ENCODE peak calls at places on chromosomes 13 and 19, in six cellular contexts. I is breast epithelium; A is CD8-positive, alpha-beta T cell; L is AG04450; J is tibial artery; V is OCI-LY7. S is an unnamed sample.

GRCh38 chr19:41530761-41531301 is 45.1 kb upstream of the CEACAM21 start:
- DNase-seq in L (no peak), J (peak; percentile 67), V (no peak), A (no peak), I (peak; percentile 57), S (no peak)

GRCh38 chr19:15587663-15588062 is 27.4 kb upstream of the CYP4F8 start:
- DNase-seq in V (no peak), A (no peak), J (no peak), L (no peak), I (no peak), S (no peak)

GRCh38 chr13:78657699-78658629 is 991 bp downstream of the OBI1 start:
- DNase-seq in I (no peak), V (peak; percentile 14), A (no peak), L (no peak), J (no peak), S (no peak)

GRCh38 chr13:51453959-51454703 is 1.3 kb upstream of the INTS6 start:
- DNase-seq in I (peak; percentile 52), J (no peak), L (no peak), A (no peak), V (peak; percentile 55), S (no peak)

GRCh38 chr19:17627921-17628320 is 60.2 kb downstream of the UNC13A start:
- DNase-seq in V (no peak), J (no peak), I (no peak), A (no peak), L (no peak), S (no peak)

GRCh38 chr19:42132030-42132628 is at the start of gene POU2F2:
- DNase-seq in A (peak; percentile 66), L (no peak), J (peak; percentile 70), V (peak; percentile 92), I (peak; percentile 20), S (no peak)

GRCh38 chr19:42363614-42364346 is 26.3 kb downstream of the CNFN start:
- DNase-seq in L (no peak), A (no peak), I (no peak), V (peak; percentile 52), J (no peak), S (no peak)

GRCh38 chr19:44587863-44588752 is 25.3 kb upstream of the IGSF23 start:
- DNase-seq in V (no peak), J (no peak), A (no peak), I (no peak), L (peak; percentile 86), S (peak; percentile 96)

GRCh38 chr19:16400911-16401675 is 70.7 kb downstream of the EPS15L1 start:
- DNase-seq in J (peak; percentile 82), A (no peak), I (peak; percentile 79), L (no peak), V (no peak), S (no peak)

GRCh38 chr13:23707674-23708073 is 137.5 kb downstream of the TNFRSF19 start:
- DNase-seq in I (no peak), A (no peak), J (no peak), L (no peak), V (no peak), S (peak; percentile 42)

GRCh38 chr13:98797456-98797855 is 45.0 kb upstream of the SLC15A1 start:
- DNase-seq in V (no peak), I (no peak), J (no peak), A (no peak), L (no peak), S (no peak)

GRCh38 chr13:114070098-114070799 is 62.2 kb downstream of the RASA3 start:
- DNase-seq in I (no peak), A (no peak), J (peak; percentile 62), L (no peak), V (no peak), S (no peak)

GRCh38 chr13:61880576-61881283 is 465.1 kb upstream of the PCDH20 start:
- DNase-seq in V (peak; percentile 41), A (no peak), I (no peak), J (no peak), L (no peak), S (no peak)

GRCh38 chr19:45045671-45046353 is 7.0 kb downstream of the CLASRP start:
- DNase-seq in V (no peak), L (no peak), I (no peak), J (no peak), A (no peak), S (no peak)

GRCh38 chr13:40776681-40777165 is 5.7 kb upstream of the MRPS31 start:
- DNase-seq in V (peak; percentile 67), A (peak; percentile 22), L (no peak), I (no peak), J (no peak), S (peak; percentile 30)

GRCh38 chr19:29006057-29006735 is 206.8 kb downstream of the UQCRFS1 start:
- DNase-seq in J (no peak), L (no peak), I (no peak), V (no peak), A (no peak), S (no peak)

GRCh38 chr19:55486971-55487883 is 1.0 kb upstream of the SSC5D start:
- DNase-seq in I (peak; percentile 68), L (peak; percentile 92), A (no peak), J (peak; percentile 88), V (no peak), S (peak; percentile 88)

GRCh38 chr19:2282062-2282861 is at the start of gene PEAK3:
- DNase-seq in I (no peak), V (no peak), A (no peak), L (no peak), J (peak; percentile 84), S (no peak)

GRCh38 chr19:34904521-34904845 is 22.2 kb upstream of the ZNF30 start:
- DNase-seq in J (no peak), L (no peak), V (no peak), A (no peak), I (no peak), S (no peak)

GRCh38 chr13:31605076-31605858 is 134.1 kb upstream of the RXFP2 start:
- DNase-seq in I (no peak), V (no peak), J (no peak), L (no peak), A (no peak), S (no peak)

GRCh38 chr13:104106705-104107393 is 1040.6 kb upstream of the SLC10A2 start:
- DNase-seq in L (no peak), I (no peak), V (no peak), A (no peak), J (no peak), S (peak; percentile 57)

GRCh38 chr19:55901369-55902079 is 30.6 kb downstream of the NLRP13 start:
- DNase-seq in A (no peak), I (no peak), L (no peak), J (no peak), V (no peak), S (no peak)

GRCh38 chr13:40228486-40228885 is 438.0 kb downstream of the FOXO1 start:
- DNase-seq in J (no peak), I (no peak), L (no peak), V (no peak), A (no peak), S (no peak)

GRCh38 chr13:39038569-39038898 is 278 bp downstream of the NHLRC3 start:
- DNase-seq in A (peak; percentile 19), J (no peak), I (no peak), V (peak; percentile 66), L (no peak), S (no peak)

GRCh38 chr13:48068036-48068435 is 26.9 kb downstream of the MED4 start:
- DNase-seq in V (no peak), J (no peak), I (no peak), A (no peak), L (no peak), S (no peak)

GRCh38 chr13:110942248-110942981 is 27.5 kb upstream of the ANKRD10 start:
- DNase-seq in V (no peak), J (no peak), A (no peak), L (no peak), I (no peak), S (no peak)

GRCh38 chr19:11061951-11062350 is 27.3 kb upstream of the LDLR start:
- DNase-seq in L (no peak), J (no peak), V (no peak), A (no peak), I (no peak), S (no peak)
- H3K27ac ChIP-seq in L (no peak overlapping the region), J (no peak overlapping the region), V (no peak overlapping the region), A (no peak overlapping the region), I (no peak overlapping the region), S (no peak overlapping the region)

DNA sequence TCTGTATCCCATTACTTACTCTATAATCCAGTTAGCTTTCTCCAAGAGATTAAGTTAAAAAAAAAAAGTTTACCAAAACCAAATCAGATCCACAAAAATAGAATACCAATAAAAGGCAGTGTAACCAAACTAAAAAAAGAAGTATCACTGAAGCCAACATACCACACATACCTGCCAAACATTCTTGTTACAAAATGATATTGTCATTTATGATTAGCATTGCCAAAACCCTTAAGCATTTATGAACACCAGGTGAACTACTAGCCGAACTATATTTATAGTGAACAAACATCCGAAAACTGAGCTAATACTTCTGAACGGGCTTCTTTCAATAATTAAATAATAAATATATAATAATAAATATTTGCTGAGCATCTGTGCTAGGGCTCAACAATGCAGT is 59.1 kb upstream of the EEF1AKMT1 start:
- DNase-seq in V (no peak), A (no peak), J (no peak), I (no peak), L (no peak), S (no peak)
- TF ChIP-seq CTCF in V (no peak), A (no peak), J (no peak), I (no peak), L (no peak), S (no peak)

GRCh38 chr13:59360916-59361315 is 802.8 kb downstream of the DIAPH3 start:
- DNase-seq in A (no peak), L (no peak), V (no peak), I (no peak), J (no peak), S (no peak)
- H3K4me3 ChIP-seq in A (no peak overlapping the region), L (no peak overlapping the region), V (no peak overlapping the region), I (no peak overlapping the region), J (no peak overlapping the region), S (no peak overlapping the region)

DNA sequence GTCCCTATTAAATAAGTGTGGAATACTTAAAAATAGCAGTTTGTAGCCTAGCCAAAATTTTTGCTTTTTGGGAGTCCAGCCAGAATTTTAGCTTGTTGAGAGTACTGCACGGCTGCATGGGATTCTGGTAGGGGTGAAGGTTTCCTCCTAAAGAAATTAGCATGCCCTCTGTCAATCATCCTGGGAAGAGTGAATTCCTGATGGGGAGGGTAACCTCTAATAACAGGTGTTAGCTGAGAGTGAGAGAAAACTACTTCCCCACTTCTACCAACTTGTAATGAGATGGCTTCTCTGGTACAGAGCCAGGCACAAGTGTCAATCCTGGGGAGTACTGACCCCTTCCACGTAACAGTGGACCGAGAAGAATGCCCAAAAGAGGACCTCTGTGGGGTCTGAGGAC is 195.6 kb downstream of the SPRY2 start:
- DNase-seq in I (no peak), A (no peak), J (no peak), L (no peak), V (no peak), S (no peak)
- H3K27ac ChIP-seq in I (no peak overlapping the region), A (no peak overlapping the region), J (peak overlapping the region; percentile 41), L (no peak overlapping the region), V (no peak overlapping the region), S (no peak overlapping the region)

S was measured in brain microvascular endothelial cell.